ENCODE peak calls at places on chromosomes 5 and 9, in eight cellular contexts. D is WTC11, F is hepatocyte, J is H9, G is neural progenitor cell, N is fibroblast of pulmonary artery, T is bronchial epithelial cell, M is PC-9. B is an unnamed sample.

GRCh38 chr9:129347323-129348120 is 169.5 kb upstream of the IER5L start:
- DNase-seq in T (no peak), G (no peak), F (no peak), N (peak), D (no peak), J (no peak), M (no peak), B (peak)

GRCh38 chr5:170173227-170173626 is 59.6 kb upstream of the C5orf58 start:
- DNase-seq in N (no peak), J (no peak), G (no peak), F (no peak), T (peak), M (peak), D (no peak), B (peak)

GRCh38 chr9:5773324-5773999 is 59.5 kb downstream of the ERMP1 start:
- DNase-seq in T (no peak), N (no peak), J (no peak), D (no peak), G (peak), F (no peak), M (no peak), B (no peak)

GRCh38 chr5:142215915-142216681 is 107.5 kb downstream of the NDFIP1 start:
- DNase-seq in N (peak), M (peak), F (peak), J (no peak), D (no peak), T (peak), G (no peak), B (peak)

GRCh38 chr9:72476617-72477375 is 44.6 kb upstream of the TMC1 start:
- DNase-seq in T (peak), J (peak), F (peak), M (peak), D (no peak), G (no peak), N (peak), B (peak)

GRCh38 chr9:37144762-37145161 is 24.4 kb downstream of the ZCCHC7 start:
- DNase-seq in D (no peak), T (no peak), F (no peak), G (peak), M (no peak), N (no peak), J (no peak), B (peak)

GRCh38 chr5:97764700-97765099 is 581.7 kb upstream of the RIOK2 start:
- DNase-seq in T (peak), M (no peak), F (no peak), J (no peak), N (peak), D (no peak), G (no peak), B (peak)

GRCh38 chr5:141654298-141654697 is 3.1 kb upstream of the FCHSD1 start:
- DNase-seq in N (peak), F (no peak), M (no peak), J (no peak), T (peak), G (no peak), D (no peak), B (no peak)

GRCh38 chr5:32044904-32045303 is 129.2 kb downstream of the GOLPH3 start:
- DNase-seq in F (no peak), G (no peak), J (no peak), D (no peak), T (peak), M (no peak), N (peak), B (peak)

GRCh38 chr9:4366649-4367330 is 66.9 kb upstream of the GLIS3 start:
- DNase-seq in F (peak), M (peak), J (peak), N (peak), T (peak), G (peak), D (peak), B (peak)

GRCh38 chr5:36305571-36306326 is 4.0 kb upstream of the RANBP3L start:
- DNase-seq in J (peak), F (peak), G (no peak), N (peak), D (peak), T (peak), M (peak), B (peak)

GRCh38 chr5:107812570-107813141 is 141.9 kb upstream of the EFNA5 start:
- DNase-seq in J (no peak), G (no peak), M (no peak), F (no peak), D (no peak), N (peak), T (no peak), B (peak)

GRCh38 chr5:176866913-176867312 is 32.2 kb downstream of the HK3 start:
- DNase-seq in F (no peak), G (peak), J (no peak), M (no peak), D (no peak), N (no peak), T (no peak), B (no peak)

GRCh38 chr9:74556685-74557084 is 59.5 kb downstream of the RORB start:
- DNase-seq in M (no peak), N (no peak), D (no peak), G (no peak), J (no peak), F (no peak), T (peak), B (no peak)

GRCh38 chr9:16455842-16456241 is 414.6 kb downstream of the BNC2 start:
- DNase-seq in M (no peak), N (no peak), G (no peak), T (no peak), J (no peak), F (no peak), D (no peak), B (no peak)

GRCh38 chr5:123086376-123087055 is 2.5 kb upstream of the PRDM6 start:
- DNase-seq in M (no peak), N (no peak), D (peak), F (no peak), J (peak), G (peak), T (no peak), B (no peak)

GRCh38 chr9:134644715-134645606 is 3.4 kb downstream of the COL5A1 start:
- DNase-seq in J (no peak), M (peak), D (no peak), T (peak), F (peak), G (peak), N (peak), B (peak)

GRCh38 chr5:23820764-23821471 is 313.5 kb downstream of the PRDM9 start:
- DNase-seq in J (no peak), D (no peak), M (no peak), N (peak), T (peak), F (peak), G (peak), B (peak)

GRCh38 chr9:93633492-93634221 is 57.3 kb downstream of the PHF2 start:
- DNase-seq in M (no peak), G (no peak), T (no peak), J (peak), F (no peak), D (no peak), N (no peak), B (no peak)

GRCh38 chr9:100601216-100601615 is 23.3 kb downstream of the CAVIN4 start:
- DNase-seq in G (peak), D (peak), F (peak), T (peak), M (peak), N (peak), J (peak), B (peak)

GRCh38 chr5:121319292-121319691 is 532.4 kb upstream of the FTMT start:
- DNase-seq in N (no peak), F (no peak), T (no peak), G (no peak), M (no peak), D (no peak), J (no peak), B (no peak)

GRCh38 chr9:69674112-69674511 is 1.9 kb upstream of the APBA1 start:
- DNase-seq in N (no peak), J (peak), F (no peak), T (peak), G (peak), M (no peak), D (peak), B (no peak)

GRCh38 chr9:87678650-87679355 is 47.1 kb upstream of the CTSL start:
- DNase-seq in D (peak), N (peak), G (peak), F (peak), M (peak), J (peak), T (peak), B (peak)

GRCh38 chr5:90169078-90169477 is 240.5 kb downstream of the CETN3 start:
- DNase-seq in J (no peak), M (no peak), F (no peak), G (no peak), N (no peak), T (no peak), D (no peak), B (no peak)

GRCh38 chr9:132350861-132351315 is 3.9 kb downstream of the SETX start:
- DNase-seq in N (no peak), G (no peak), F (no peak), T (no peak), M (no peak), J (no peak), D (no peak), B (no peak)

GRCh38 chr9:125850763-125851162 is 103.6 kb downstream of the PBX3 start:
- DNase-seq in D (no peak), N (peak), G (no peak), T (no peak), M (no peak), F (no peak), J (no peak), B (peak)

GRCh38 chr9:35611230-35611797 is 6.3 kb downstream of the TESK1 start:
- DNase-seq in T (peak), F (peak), G (peak), M (peak), J (peak), D (peak), N (peak), B (peak)

GRCh38 chr5:151492729-151493128 is 45.3 kb downstream of the SLC36A1 start:
- DNase-seq in T (peak), N (no peak), F (no peak), D (no peak), J (no peak), M (no peak), G (no peak), B (peak)
- TF ChIP-seq CTCF in T (no peak), N (no peak), F (no peak), D (no peak), J (no peak), M (no peak), G (no peak), B (no peak)

GRCh38 chr9:97849980-97850379 is 3.0 kb upstream of the FOXE1 start:
- DNase-seq in T (no peak), F (no peak), D (no peak), N (no peak), M (no peak), J (no peak), G (no peak), B (no peak)

GRCh38 chr9:97846347-97846746 is 6.7 kb upstream of the FOXE1 start:
- DNase-seq in J (no peak), M (no peak), N (no peak), F (no peak), G (no peak), T (no peak), D (no peak), B (no peak)

GRCh38 chr9:97848582-97849237 is 4.3 kb upstream of the FOXE1 start:
- DNase-seq in T (no peak), D (no peak), J (peak), N (no peak), F (no peak), G (peak), M (no peak), B (no peak)

GRCh38 chr9:97847474-97848236 is 5.4 kb upstream of the FOXE1 start:
- DNase-seq in M (no peak), D (no peak), N (no peak), T (no peak), F (no peak), G (no peak), J (no peak), B (no peak)

GRCh38 chr9:97848237-97848581 is 4.8 kb upstream of the FOXE1 start:
- DNase-seq in T (no peak), N (no peak), D (no peak), J (no peak), M (no peak), F (no peak), G (peak), B (no peak)
- TF ChIP-seq CTCF in T (peak), N (peak), D (no peak), J (peak), M (no peak), F (peak), G (peak), B (no peak)

DNA sequence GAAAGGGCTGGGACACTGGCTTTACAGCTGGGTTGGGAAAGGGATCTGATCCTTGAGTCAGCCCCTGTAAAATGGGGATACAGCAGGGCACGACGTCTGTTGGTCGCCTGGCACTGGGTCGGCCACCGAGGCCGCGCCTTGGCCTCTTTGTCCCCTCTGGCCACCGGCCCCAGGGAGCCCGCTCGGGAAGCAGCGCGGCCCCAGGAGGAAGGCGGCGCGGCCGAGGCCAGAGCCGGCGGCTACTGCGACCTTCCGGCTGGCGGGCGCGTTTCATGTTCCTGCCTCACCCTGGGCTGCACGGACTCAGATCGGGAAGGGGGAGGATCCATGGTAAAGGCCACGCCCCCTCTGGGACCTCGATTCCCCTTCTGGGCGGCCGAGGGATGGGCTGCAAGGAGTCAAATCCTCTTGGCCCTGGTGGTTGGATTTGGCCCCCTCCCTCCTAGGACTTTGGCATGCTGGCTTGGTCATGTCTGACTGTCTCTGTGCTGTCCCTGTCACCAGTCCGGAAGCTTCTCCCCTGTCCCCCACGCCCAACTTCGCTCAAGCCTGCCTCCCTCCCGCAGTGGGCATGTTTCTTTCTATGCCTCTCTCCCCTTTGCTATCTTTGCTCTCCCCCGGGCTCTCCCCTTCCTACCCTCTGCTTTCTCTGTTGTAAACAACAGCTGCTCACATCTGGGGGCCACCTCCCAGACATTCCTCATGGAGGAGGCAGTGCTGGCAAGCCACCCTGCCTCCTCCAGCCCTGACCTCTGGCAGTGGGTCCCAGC is 25.8 kb downstream of the FPGS start:
- DNase-seq in J (peak), G (peak), F (peak), T (peak), N (peak), D (peak), M (peak), B (no peak)
- TF ChIP-seq CTCF in J (no peak), G (no peak), F (no peak), T (no peak), N (no peak), D (no peak), M (no peak), B (no peak)

GRCh38 chr5:6503342-6503741 is 54.7 kb downstream of the UBE2QL1 start:
- DNase-seq in F (no peak), M (no peak), G (no peak), N (no peak), D (no peak), T (no peak), J (no peak), B (no peak)
- TF ChIP-seq CTCF in F (no peak), M (no peak), G (no peak), N (no peak), D (no peak), T (no peak), J (no peak), B (no peak)